ENCODE peak calls at places on chromosomes 4 and X, in five cellular contexts. S is left ventricle myocardium inferior, I is aorta, H is tibial artery, N is hepatocyte. F is an unnamed sample.

GRCh38 chr4:94974773-94975172 is 217.0 kb downstream of the BMPR1B start:
- DNase-seq in N (no peak), S (no peak), H (no peak), I (no peak), F (peak; percentile 67)

GRCh38 chr4:128811571-128812359 is 2.3 kb downstream of the JADE1 start:
- DNase-seq in H (peak; percentile 97), I (peak; percentile 93), S (peak; percentile 92), N (peak; percentile 91), F (peak; percentile 84)

GRCh38 chr4:78057600-78058560 is 757 bp downstream of the FRAS1 start:
- DNase-seq in I (peak; percentile 55), N (peak; percentile 69), S (peak; percentile 36), H (peak; percentile 64), F (peak; percentile 36)

GRCh38 chr4:148076964-148077363 is 345.1 kb downstream of the ARHGAP10 start:
- DNase-seq in N (no peak), I (no peak), H (no peak), S (no peak), F (peak; percentile 36)

GRCh38 chr4:153448003-153448731 is 18.0 kb upstream of the TMEM131L start:
- DNase-seq in I (no peak), S (no peak), H (no peak), N (peak; percentile 60), F (no peak)

GRCh38 chr4:108484187-108484586 is 136.2 kb upstream of the RPL34 start:
- DNase-seq in N (no peak), S (no peak), I (no peak), H (no peak), F (no peak)

GRCh38 chr4:15495621-15496020 is 25.9 kb downstream of the CC2D2A start:
- DNase-seq in N (no peak), S (no peak), I (no peak), H (no peak), F (peak; percentile 39)

GRCh38 chr4:56512166-56512565 is 6.6 kb downstream of the ARL9 start:
- DNase-seq in S (no peak), H (no peak), I (no peak), N (no peak), F (no peak)

GRCh38 chr4:37982736-37983135 is 22.5 kb downstream of the PTTG2 start:
- DNase-seq in N (no peak), H (no peak), S (no peak), I (no peak), F (no peak)

GRCh38 chr4:24321151-24321550 is 263.2 kb downstream of the DHX15 start:
- DNase-seq in N (no peak), S (no peak), I (no peak), H (no peak), F (peak; percentile 90)

GRCh38 chr4:141246243-141246642 is 25.5 kb downstream of the ZNF330 start:
- DNase-seq in I (no peak), N (no peak), H (no peak), S (no peak), F (peak; percentile 72)

GRCh38 chr4:123628288-123628687 is 231.7 kb downstream of the SPRY1 start:
- DNase-seq in I (no peak), S (no peak), H (no peak), N (no peak), F (no peak)

GRCh38 chr4:153045111-153045982 is 109.2 kb downstream of the FHDC1 start:
- DNase-seq in H (no peak), I (no peak), S (no peak), N (no peak), F (peak; percentile 36)

GRCh38 chrX:55057691-55058249 is 17.1 kb upstream of the PAGE2B start:
- DNase-seq in I (no peak), N (peak; percentile 41), H (no peak), S (no peak), F (no peak)

GRCh38 chrX:47927212-47927611 is 76.6 kb downstream of the ZNF182 start:
- DNase-seq in S (no peak), N (no peak), H (no peak), I (no peak), F (no peak)

GRCh38 chr4:51885371-51885770 is 42.4 kb downstream of the DCUN1D4 start:
- DNase-seq in H (no peak), N (peak; percentile 46), I (no peak), S (no peak), F (peak; percentile 20)

GRCh38 chr4:156437666-156438065 is 484.0 kb upstream of the CTSO start:
- DNase-seq in H (no peak), I (no peak), N (no peak), S (no peak), F (no peak)

GRCh38 chr4:133402616-133403015 is 253.5 kb downstream of the PCDH10 start:
- DNase-seq in S (no peak), H (no peak), I (no peak), N (peak; percentile 19), F (peak; percentile 52)

GRCh38 chrX:132631579-132632232 is 142.9 kb upstream of the MBNL3 start:
- DNase-seq in S (no peak), N (peak; percentile 30), H (no peak), I (no peak), F (no peak)

GRCh38 chrX:2549874-2550273 is 49.1 kb upstream of the DHRSX start:
- DNase-seq in H (no peak), N (peak; percentile 40), I (no peak), S (no peak), F (no peak)

GRCh38 chr4:109429545-109429944 is 4.1 kb upstream of the SEC24B start:
- DNase-seq in S (no peak), N (no peak), H (no peak), I (no peak), F (peak; percentile 65)

GRCh38 chr4:90357117-90357710 is 230.0 kb downstream of the CCSER1 start:
- DNase-seq in H (no peak), I (no peak), N (peak; percentile 58), S (no peak), F (peak; percentile 69)

GRCh38 chrX:3345281-3346081 is 971 bp downstream of the MXRA5 start:
- DNase-seq in I (peak; percentile 63), S (peak; percentile 58), H (peak; percentile 65), N (peak; percentile 66), F (peak; percentile 44)

GRCh38 chr4:12926189-12927066 is 557.7 kb downstream of the RAB28 start:
- DNase-seq in S (no peak), I (no peak), N (no peak), H (no peak), F (no peak)

GRCh38 chrX:106874075-106874474 is 29.1 kb downstream of the RIPPLY1 start:
- DNase-seq in I (no peak), N (peak; percentile 44), H (no peak), S (no peak), F (peak; percentile 14)

GRCh38 chrX:48794993-48795501 is 6.8 kb upstream of the HDAC6 start:
- DNase-seq in I (no peak), S (no peak), H (no peak), N (peak; percentile 61), F (peak; percentile 54)

GRCh38 chr4:55175779-55176231 is 50.4 kb upstream of the KDR start:
- DNase-seq in S (no peak), I (no peak), H (no peak), N (no peak), F (peak; percentile 79)

GRCh38 chr4:55178226-55179005 is 53.0 kb upstream of the KDR start:
- DNase-seq in I (no peak), S (no peak), H (no peak), N (no peak), F (no peak)

GRCh38 chr4:55173580-55173979 is 48.2 kb upstream of the KDR start:
- DNase-seq in S (no peak), I (no peak), N (no peak), H (no peak), F (peak; percentile 73)

GRCh38 chr4:55177461-55177860 is 52.1 kb upstream of the KDR start:
- DNase-seq in H (no peak), S (no peak), N (no peak), I (no peak), F (no peak)

GRCh38 chr4:55176497-55176896 is 51.1 kb upstream of the KDR start:
- DNase-seq in S (no peak), H (no peak), I (no peak), N (no peak), F (no peak)
- H3K27ac ChIP-seq in S (peak overlapping the region; percentile 85), H (no peak overlapping the region), I (no peak overlapping the region), N (no peak overlapping the region), F (peak overlapping the region; percentile 75)

GRCh38 chrX:134374910-134375309 is 85.1 kb upstream of the HPRT1 start:
- DNase-seq in I (no peak), N (no peak), S (no peak), H (no peak), F (peak; percentile 50)

GRCh38 chrX:134375691-134376090 is 84.3 kb upstream of the HPRT1 start:
- DNase-seq in S (no peak), N (no peak), H (no peak), I (no peak), F (no peak)

GRCh38 chrX:134371133-134371532 is 88.8 kb upstream of the HPRT1 start:
- DNase-seq in I (no peak), S (no peak), H (no peak), N (no peak), F (no peak)

GRCh38 chrX:134373736-134374135 is 86.2 kb upstream of the HPRT1 start:
- DNase-seq in S (no peak), I (no peak), N (no peak), H (no peak), F (no peak)

DNA sequence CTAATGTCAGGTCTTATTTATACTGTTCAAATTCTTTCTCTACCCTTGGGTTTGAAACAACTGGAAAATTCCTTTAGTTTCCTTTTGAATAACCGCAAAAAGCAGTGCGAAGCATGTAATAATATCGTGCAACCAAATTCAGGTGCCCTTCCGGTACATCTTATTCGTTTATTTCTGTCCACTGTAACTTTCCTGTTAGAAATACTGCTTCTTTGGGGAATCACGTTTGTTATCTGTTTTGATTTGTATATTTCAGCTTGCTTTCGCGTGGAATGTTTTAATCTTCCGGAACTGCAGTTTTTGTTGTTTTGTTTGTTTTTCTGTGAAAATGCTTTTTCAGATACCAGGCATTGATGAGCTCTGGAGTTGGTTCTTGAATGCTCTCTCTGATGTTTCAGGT is 85.7 kb upstream of the HPRT1 start:
- DNase-seq in S (no peak), H (no peak), I (no peak), N (no peak), F (peak; percentile 10)
- H3K27ac ChIP-seq in S (peak overlapping the region; percentile 90), H (peak overlapping the region; percentile 92), I (no peak overlapping the region), N (peak overlapping the region; percentile 96), F (peak overlapping the region; percentile 89)

GRCh38 chrX:153766098-153766817 is 2.2 kb downstream of the PLXNB3 start:
- DNase-seq in I (peak; percentile 52), N (peak; percentile 72), S (no peak), H (no peak), F (peak; percentile 61)
- H3K27ac ChIP-seq in I (no peak overlapping the region), N (peak overlapping the region; percentile 75), S (peak overlapping the region; percentile 56), H (peak overlapping the region; percentile 47), F (peak overlapping the region; percentile 68)

GRCh38 chr4:189597341-189597740 is 343.3 kb upstream of the FRG1 start:
- DNase-seq in S (no peak), N (no peak), I (no peak), H (no peak), F (no peak)

GRCh38 chr4:189592905-189593304 is 347.8 kb upstream of the FRG1 start:
- DNase-seq in H (no peak), S (no peak), N (no peak), I (no peak), F (no peak)
- H3K27ac ChIP-seq in H (no peak overlapping the region), S (no peak overlapping the region), N (no peak overlapping the region), I (no peak overlapping the region), F (no peak overlapping the region)

F was measured in astrocyte.